ENCODE peak calls at places on chromosomes 3 and 15, in eight cellular contexts. K, Z, H, L, P, J, G and S are unnamed samples.

GRCh38 chr15:65824941-65825544 is 33.0 kb upstream of the DENND4A start:
- DNase-seq in K (no peak), Z (no peak), H (no peak), L (no peak), P (no peak), J (no peak), G (no peak), S (no peak)

GRCh38 chr3:149018247-149018646 is 26.9 kb downstream of the GYG1 start:
- DNase-seq in K (no peak), Z (no peak), H (no peak), L (no peak), P (no peak), J (no peak), G (no peak), S (no peak)

GRCh38 chr15:45858491-45858890 is 223.7 kb downstream of the SQOR start:
- DNase-seq in K (no peak), Z (no peak), H (no peak), L (no peak), P (no peak), J (no peak), G (no peak), S (no peak)

GRCh38 chr15:90585863-90586262 is 56.1 kb downstream of the CRTC3 start:
- DNase-seq in K (no peak), Z (no peak), H (no peak), L (no peak), P (no peak), J (no peak), G (no peak), S (no peak)

GRCh38 chr3:134933997-134934396 is 138.9 kb downstream of the EPHB1 start:
- DNase-seq in K (no peak), Z (no peak), H (no peak), L (no peak), P (no peak), J (no peak), G (no peak), S (no peak)

GRCh38 chr3:160587105-160587504 is 21.7 kb upstream of the KPNA4 start:
- DNase-seq in K (no peak), Z (no peak), H (no peak), L (no peak), P (no peak), J (no peak), G (no peak), S (no peak)

GRCh38 chr3:179528786-179529185 is 33.9 kb upstream of the ACTL6A start:
- DNase-seq in K (no peak), Z (no peak), H (no peak), L (no peak), P (no peak), J (no peak), G (no peak), S (no peak)

GRCh38 chr3:40620151-40620550 is 95.4 kb downstream of the ZNF621 start:
- DNase-seq in K (no peak), Z (no peak), H (no peak), L (no peak), P (no peak), J (no peak), G (no peak), S (no peak)

GRCh38 chr3:100864471-100865268 is 128.6 kb downstream of the ABI3BP start:
- DNase-seq in K (no peak), Z (no peak), H (no peak), L (no peak), P (no peak), J (no peak), G (no peak), S (no peak)

GRCh38 chr15:92650256-92650655 is 5.3 kb downstream of the FAM174B start:
- DNase-seq in K (no peak), Z (no peak), H (no peak), L (no peak), P (no peak), J (no peak), G (no peak), S (no peak)

GRCh38 chr3:101253429-101253828 is 66.9 kb downstream of the IMPG2 start:
- DNase-seq in K (no peak), Z (no peak), H (no peak), L (no peak), P (no peak), J (no peak), G (no peak), S (no peak)

GRCh38 chr3:34439796-34440195 is 641.4 kb downstream of the PDCD6IP start:
- DNase-seq in K (no peak), Z (no peak), H (no peak), L (no peak), P (no peak), J (no peak), G (no peak), S (no peak)

GRCh38 chr3:48504051-48504946 is at the start of gene SHISA5:
- DNase-seq in K (peak; percentile 55), Z (peak; percentile 47), H (peak; percentile 89), L (peak; percentile 32), P (peak; percentile 62), J (peak; percentile 41), G (peak; percentile 61), S (no peak)

GRCh38 chr3:185153170-185153733 is 392 bp upstream of the C3orf70 start:
- DNase-seq in K (peak; percentile 68), Z (no peak), H (no peak), L (no peak), P (no peak), J (no peak), G (no peak), S (no peak)

GRCh38 chr3:119145128-119145499 is 851 bp upstream of the TEX55 start:
- DNase-seq in K (no peak), Z (no peak), H (no peak), L (no peak), P (no peak), J (no peak), G (no peak), S (no peak)

GRCh38 chr3:58116985-58117384 is 93.8 kb downstream of the DNASE1L3 start:
- DNase-seq in K (no peak), Z (no peak), H (no peak), L (no peak), P (no peak), J (no peak), G (no peak), S (no peak)

GRCh38 chr3:175585898-175586297 is 726.8 kb downstream of the NAALADL2 start:
- DNase-seq in K (no peak), Z (no peak), H (no peak), L (no peak), P (no peak), J (no peak), G (no peak), S (no peak)

GRCh38 chr3:88203537-88204143 is 53.9 kb downstream of the C3orf38 start:
- DNase-seq in K (peak; percentile 44), Z (peak; percentile 19), H (no peak), L (no peak), P (peak; percentile 67), J (peak; percentile 25), G (peak; percentile 66), S (no peak)

GRCh38 chr3:187490366-187490765 is 122.2 kb downstream of the RTP4 start:
- DNase-seq in K (no peak), Z (no peak), H (no peak), L (no peak), P (no peak), J (no peak), G (no peak), S (no peak)

GRCh38 chr3:126459763-126460127 is 15.9 kb downstream of the ZXDC start:
- DNase-seq in K (no peak), Z (no peak), H (peak; percentile 26), L (no peak), P (no peak), J (no peak), G (no peak), S (no peak)

GRCh38 chr15:36882487-36883108 is 217.8 kb downstream of the MEIS2 start:
- DNase-seq in K (no peak), Z (no peak), H (no peak), L (no peak), P (no peak), J (no peak), G (no peak), S (no peak)

GRCh38 chr3:172038823-172039222 is 555 bp upstream of the FNDC3B start:
- DNase-seq in K (no peak), Z (no peak), H (no peak), L (no peak), P (peak; percentile 48), J (no peak), G (no peak), S (no peak)

GRCh38 chr3:14235896-14236295 is 57.3 kb downstream of the LSM3 start:
- DNase-seq in K (no peak), Z (no peak), H (no peak), L (no peak), P (no peak), J (no peak), G (no peak), S (no peak)

GRCh38 chr3:127690106-127690505 is 17.4 kb downstream of the ABTB1 start:
- DNase-seq in K (no peak), Z (no peak), H (no peak), L (no peak), P (no peak), J (no peak), G (peak; percentile 55), S (no peak)

GRCh38 chr15:67013696-67014095 is 51.7 kb upstream of the SMAD3 start:
- DNase-seq in K (no peak), Z (no peak), H (no peak), L (no peak), P (no peak), J (no peak), G (no peak), S (no peak)

GRCh38 chr3:187624588-187624987 is 45.6 kb downstream of the SST start:
- DNase-seq in K (no peak), Z (no peak), H (no peak), L (no peak), P (no peak), J (no peak), G (no peak), S (no peak)

GRCh38 chr3:86774082-86774691 is 216.8 kb downstream of the VGLL3 start:
- DNase-seq in K (no peak), Z (no peak), H (no peak), L (no peak), P (peak; percentile 11), J (no peak), G (peak; percentile 41), S (no peak)

GRCh38 chr3:58388550-58389061 is 45.0 kb downstream of the PDHB start:
- DNase-seq in K (no peak), Z (no peak), H (no peak), L (no peak), P (no peak), J (no peak), G (no peak), S (no peak)

GRCh38 chr15:91488452-91488851 is 365.1 kb upstream of the SLCO3A1 start:
- DNase-seq in K (no peak), Z (no peak), H (no peak), L (no peak), P (no peak), J (no peak), G (no peak), S (no peak)

GRCh38 chr3:158102660-158103085 is 3.5 kb downstream of the SHOX2 start:
- DNase-seq in K (no peak), Z (no peak), H (no peak), L (no peak), P (no peak), J (no peak), G (no peak), S (no peak)

GRCh38 chr15:59622289-59622688 is 10.7 kb downstream of the GCNT3 start:
- DNase-seq in K (peak; percentile 83), Z (no peak), H (no peak), L (no peak), P (peak; percentile 55), J (no peak), G (peak; percentile 80), S (no peak)